ENCODE peak calls at places on chromosomes 12 and 14, in seven cellular contexts. U is IMR-90; Z is effector CD8-positive, alpha-beta T cell; N is DMS153; L is EL; I is activated gamma-delta T cell treated with anti-CD3 and anti-CD28 coated beads, Interleukin-2, amount 50 U/mL, for 16 hours; T is MCF 10A. A is an unnamed sample.

GRCh38 chr12:22046090-22046967 is at the start of gene CMAS:
- DNase-seq in U (peak), Z (peak), N (peak), L (peak), I (peak), T (peak), A (peak)

GRCh38 chr12:70508178-70508577 is 129.1 kb downstream of the PTPRB start:
- DNase-seq in U (no peak), Z (no peak), N (no peak), L (no peak), I (no peak), T (no peak), A (no peak)

GRCh38 chr14:67620217-67620789 is 583 bp downstream of the ARG2 start:
- DNase-seq in U (peak), Z (no peak), N (peak), L (peak), I (no peak), T (peak), A (no peak)

GRCh38 chr12:78085562-78086182 is 255.0 kb downstream of the NAV3 start:
- DNase-seq in U (peak), Z (no peak), N (no peak), L (peak), I (no peak), T (no peak), A (no peak)

GRCh38 chr12:53976172-53976822 is 1.5 kb upstream of the HOTAIR start:
- DNase-seq in U (no peak), Z (no peak), N (no peak), L (peak), I (no peak), T (no peak), A (no peak)

GRCh38 chr12:33437598-33437997 is 2.0 kb downstream of the SYT10 start:
- DNase-seq in U (no peak), Z (no peak), N (no peak), L (no peak), I (no peak), T (no peak), A (no peak)

GRCh38 chr12:45122776-45123380 is 72.0 kb upstream of the DBX2 start:
- DNase-seq in U (peak), Z (no peak), N (peak), L (peak), I (no peak), T (peak), A (no peak)

GRCh38 chr12:62629971-62630739 is 163.5 kb downstream of the MON2 start:
- DNase-seq in U (no peak), Z (no peak), N (no peak), L (no peak), I (no peak), T (no peak), A (no peak)

GRCh38 chr12:51390457-51391046 is 654 bp downstream of the GALNT6 start:
- DNase-seq in U (no peak), Z (no peak), N (no peak), L (no peak), I (no peak), T (no peak), A (no peak)

GRCh38 chr12:11730299-11731041 is 81.0 kb downstream of the ETV6 start:
- DNase-seq in U (no peak), Z (no peak), N (peak), L (no peak), I (no peak), T (no peak), A (peak)

GRCh38 chr14:92600318-92601053 is 86.9 kb downstream of the RIN3 start:
- DNase-seq in U (peak), Z (no peak), N (no peak), L (peak), I (no peak), T (peak), A (no peak)